ENCODE peak calls at places on chromosomes 1 and 21, in ten cellular contexts. J is neural progenitor cell, M is cardiac fibroblast, H is heart right ventricle, N is LNCaP clone FGC, U is stomach, V is choroid plexus epithelial cell, E is heart left ventricle, B is fibroblast of mammary gland, Y is fibroblast of the aortic adventitia. I is an unnamed sample.

GRCh38 chr1:5140136-5140535 is 485.7 kb downstream of the AJAP1 start:
- DNase-seq in J (no peak), M (no peak), H (no peak), N (no peak), U (no peak), V (no peak), E (no peak), B (no peak), Y (no peak), I (no peak)

GRCh38 chr1:68221001-68221970 is 11.0 kb downstream of the WLS start:
- DNase-seq in J (no peak), M (no peak), H (no peak), N (no peak), U (no peak), V (no peak), E (no peak), B (no peak), Y (no peak), I (no peak)

GRCh38 chr1:160726114-160726497 is 12.9 kb upstream of the SLAMF7 start:
- DNase-seq in J (no peak), M (peak; percentile 27), H (no peak), N (no peak), U (no peak), V (peak; percentile 6), E (no peak), B (peak; percentile 14), Y (peak; percentile 29), I (no peak)

GRCh38 chr1:207286747-207287528 is 34.5 kb upstream of the CD55 start:
- DNase-seq in J (no peak), M (no peak), H (no peak), N (no peak), U (no peak), V (peak; percentile 53), E (no peak), B (no peak), Y (peak; percentile 7), I (peak; percentile 60)

GRCh38 chr1:203675596-203676347 is 49.1 kb downstream of the ATP2B4 start:
- DNase-seq in J (no peak), M (no peak), H (no peak), N (no peak), U (peak; percentile 27), V (no peak), E (no peak), B (no peak), Y (no peak), I (no peak)

GRCh38 chr1:150484431-150484830 is 2.8 kb upstream of the TARS2 start:
- DNase-seq in J (no peak), M (peak; percentile 63), H (no peak), N (no peak), U (no peak), V (no peak), E (no peak), B (peak; percentile 63), Y (peak; percentile 33), I (peak; percentile 70)

GRCh38 chr1:218350909-218351616 is 5.9 kb downstream of the TGFB2 start:
- DNase-seq in J (no peak), M (peak; percentile 88), H (no peak), N (no peak), U (no peak), V (peak; percentile 90), E (no peak), B (no peak), Y (peak; percentile 87), I (peak; percentile 81)

GRCh38 chr1:232114985-232115384 is 488.4 kb downstream of the DISC1 start:
- DNase-seq in J (no peak), M (no peak), H (no peak), N (no peak), U (no peak), V (no peak), E (no peak), B (no peak), Y (no peak), I (no peak)

GRCh38 chr1:88985033-88985432 is 7.4 kb downstream of the KYAT3 start:
- DNase-seq in J (no peak), M (peak; percentile 93), H (no peak), N (no peak), U (peak; percentile 57), V (peak; percentile 92), E (peak; percentile 34), B (peak; percentile 88), Y (peak; percentile 99), I (peak; percentile 81)

GRCh38 chr1:227940791-227941241 is 6.9 kb downstream of the WNT9A start:
- DNase-seq in J (no peak), M (no peak), H (no peak), N (no peak), U (peak; percentile 23), V (no peak), E (peak; percentile 7), B (no peak), Y (no peak), I (no peak)

GRCh38 chr1:42214447-42214871 is 49.9 kb upstream of the GUCA2A start:
- DNase-seq in J (no peak), M (peak; percentile 83), H (no peak), N (peak; percentile 64), U (peak; percentile 40), V (peak; percentile 90), E (no peak), B (peak; percentile 83), Y (peak; percentile 79), I (peak; percentile 66)

GRCh38 chr1:167178831-167179230 is 41.9 kb upstream of the POU2F1 start:
- DNase-seq in J (no peak), M (no peak), H (no peak), N (no peak), U (no peak), V (no peak), E (no peak), B (no peak), Y (no peak), I (no peak)

GRCh38 chr1:151011154-151011850 is 3.1 kb downstream of the PRUNE1 start:
- DNase-seq in J (no peak), M (no peak), H (no peak), N (no peak), U (no peak), V (no peak), E (no peak), B (peak; percentile 19), Y (peak; percentile 11), I (no peak)

GRCh38 chr21:44866780-44867179 is 6.7 kb downstream of the PTTG1IP start:
- DNase-seq in J (no peak), M (peak; percentile 75), H (peak; percentile 10), N (no peak), U (no peak), V (peak; percentile 79), E (no peak), B (peak; percentile 76), Y (peak; percentile 51), I (no peak)

GRCh38 chr1:104648269-104648691 is 898.6 kb downstream of the AMY1C start:
- DNase-seq in J (peak; percentile 59), M (peak; percentile 4), H (no peak), N (no peak), U (no peak), V (peak; percentile 13), E (no peak), B (no peak), Y (no peak), I (no peak)

GRCh38 chr1:80594013-80594412 is 1206.7 kb upstream of the ADGRL2 start:
- DNase-seq in J (no peak), M (no peak), H (no peak), N (peak; percentile 83), U (no peak), V (no peak), E (no peak), B (no peak), Y (no peak), I (no peak)

GRCh38 chr1:91900538-91900937 is 14.6 kb upstream of the TGFBR3 start:
- DNase-seq in J (no peak), M (peak; percentile 96), H (no peak), N (no peak), U (no peak), V (peak; percentile 96), E (no peak), B (peak; percentile 96), Y (peak; percentile 99), I (peak; percentile 91)

GRCh38 chr1:152029144-152029936 is 7.5 kb downstream of the S100A11 start:
- DNase-seq in J (no peak), M (peak; percentile 68), H (no peak), N (no peak), U (no peak), V (peak; percentile 86), E (no peak), B (peak; percentile 70), Y (peak; percentile 51), I (peak; percentile 46)

GRCh38 chr1:226685196-226685820 is 53.8 kb downstream of the ITPKB start:
- DNase-seq in J (no peak), M (no peak), H (no peak), N (no peak), U (no peak), V (no peak), E (no peak), B (no peak), Y (no peak), I (no peak)
- H3K4me3 ChIP-seq in J (no peak overlapping the region), M (no peak overlapping the region), H (no peak overlapping the region), N (no peak overlapping the region), U (no peak overlapping the region), V (no peak overlapping the region), E (no peak overlapping the region), B (no peak overlapping the region), Y (no peak overlapping the region), I (no peak overlapping the region)

GRCh38 chr1:12407050-12407961 is 177.5 kb downstream of the VPS13D start:
- DNase-seq in J (no peak), M (peak; percentile 78), H (no peak), N (peak; percentile 90), U (no peak), V (peak; percentile 89), E (peak; percentile 27), B (peak; percentile 83), Y (peak; percentile 80), I (peak; percentile 80)
- TF ChIP-seq CTCF in J (peak; percentile 3), M (peak; percentile 50), H (peak; percentile 63), N (peak; percentile 62), U (no peak), V (peak; percentile 63), E (peak; percentile 69), B (peak; percentile 56), Y (peak; percentile 45), I (peak; percentile 61)

GRCh38 chr1:161768986-161769672 is 3.0 kb downstream of the ATF6 start:
- DNase-seq in J (no peak), M (peak; percentile 59), H (no peak), N (no peak), U (no peak), V (peak; percentile 13), E (no peak), B (no peak), Y (peak; percentile 22), I (no peak)

GRCh38 chr1:161768461-161768860 is 2.3 kb downstream of the ATF6 start:
- DNase-seq in J (no peak), M (no peak), H (no peak), N (no peak), U (no peak), V (no peak), E (no peak), B (no peak), Y (no peak), I (no peak)

GRCh38 chr1:161766102-161766981 is at the start of gene ATF6:
- DNase-seq in J (peak; percentile 78), M (peak; percentile 97), H (peak; percentile 84), N (peak; percentile 89), U (peak; percentile 91), V (peak; percentile 97), E (peak; percentile 90), B (peak; percentile 95), Y (peak; percentile 96), I (peak; percentile 94)

GRCh38 chr1:161763522-161764098 is 2.5 kb upstream of the ATF6 start:
- DNase-seq in J (peak; percentile 37), M (peak; percentile 16), H (no peak), N (no peak), U (peak; percentile 45), V (peak; percentile 47), E (no peak), B (peak; percentile 10), Y (no peak), I (no peak)
- H3K4me3 ChIP-seq in J (no peak overlapping the region), M (no peak overlapping the region), H (no peak overlapping the region), N (no peak overlapping the region), U (no peak overlapping the region), V (no peak overlapping the region), E (no peak overlapping the region), B (no peak overlapping the region), Y (no peak overlapping the region), I (no peak overlapping the region)

GRCh38 chr1:6523566-6523965 is 30.7 kb downstream of the NOL9 start:
- DNase-seq in J (peak; percentile 64), M (peak; percentile 68), H (no peak), N (no peak), U (no peak), V (peak; percentile 61), E (peak; percentile 38), B (peak; percentile 53), Y (peak; percentile 66), I (peak; percentile 45)
- TF ChIP-seq CTCF in J (peak; percentile 69), M (peak; percentile 56), H (peak; percentile 57), N (peak; percentile 31), U (no peak), V (peak; percentile 76), E (peak; percentile 68), B (peak; percentile 63), Y (peak; percentile 69), I (peak; percentile 62)

I was measured in AG10803.